ENCODE peak calls at places on chromosomes 13 and 19, in five cellular contexts. One of them, this sample, is unnamed.

GRCh38 chr19:19356901-19357566 is 36.4 kb downstream of the MAU2 start:
- DNase-seq in GM12878: no peak
- DNase-seq in H1: no peak
- DNase-seq in HepG2: no peak
- DNase-seq in HCT116: no peak
- DNase-seq in this sample: no peak

GRCh38 chr19:35911790-35912189 is 3.7 kb upstream of the TYROBP start:
- DNase-seq in HepG2: no peak
- DNase-seq in HCT116: peak; percentile 38
- DNase-seq in H1: no peak
- DNase-seq in GM12878: no peak
- DNase-seq in this sample: no peak

GRCh38 chr13:37981932-37982331 is 112.4 kb upstream of the TRPC4 start:
- DNase-seq in HepG2: no peak
- DNase-seq in H1: no peak
- DNase-seq in HCT116: no peak
- DNase-seq in GM12878: no peak
- DNase-seq in this sample: no peak

GRCh38 chr13:91647361-91647970 is 249.0 kb downstream of the GPC5 start:
- DNase-seq in HCT116: no peak
- DNase-seq in GM12878: no peak
- DNase-seq in H1: peak; percentile 41
- DNase-seq in HepG2: peak; percentile 26
- DNase-seq in this sample: peak; percentile 43

GRCh38 chr13:39688699-39689405 is 33.4 kb downstream of the COG6 start:
- DNase-seq in HCT116: no peak
- DNase-seq in HepG2: no peak
- DNase-seq in H1: no peak
- DNase-seq in GM12878: peak; percentile 9
- DNase-seq in this sample: no peak

GRCh38 chr13:44719857-44720671 is 143.9 kb upstream of the TSC22D1 start:
- DNase-seq in GM12878: no peak
- DNase-seq in H1: no peak
- DNase-seq in HepG2: no peak
- DNase-seq in HCT116: no peak
- DNase-seq in this sample: no peak

GRCh38 chr13:113535381-113535781 is 44.9 kb upstream of the DCUN1D2 start:
- DNase-seq in HCT116: no peak
- DNase-seq in H1: no peak
- DNase-seq in HepG2: no peak
- DNase-seq in GM12878: no peak
- DNase-seq in this sample: no peak

GRCh38 chr19:45474191-45474940 is 6.6 kb downstream of the FOSB start:
- DNase-seq in GM12878: no peak
- DNase-seq in H1: no peak
- DNase-seq in HCT116: no peak
- DNase-seq in HepG2: no peak
- DNase-seq in this sample: no peak

GRCh38 chr13:43880451-43880850 is 747 bp downstream of the LACC1 start:
- DNase-seq in H1: no peak
- DNase-seq in HCT116: no peak
- DNase-seq in HepG2: no peak
- DNase-seq in GM12878: no peak
- DNase-seq in this sample: no peak

GRCh38 chr19:42409477-42409876 is 17.7 kb downstream of the LIPE start:
- DNase-seq in H1: no peak
- DNase-seq in HepG2: no peak
- DNase-seq in GM12878: no peak
- DNase-seq in HCT116: no peak
- DNase-seq in this sample: no peak

GRCh38 chr19:47798904-47799266 is 5.5 kb downstream of the TPRX1 start:
- DNase-seq in GM12878: no peak
- DNase-seq in HepG2: no peak
- DNase-seq in H1: no peak
- DNase-seq in HCT116: no peak
- DNase-seq in this sample: no peak

GRCh38 chr13:30037766-30038165 is 187.3 kb upstream of the UBL3 start:
- DNase-seq in GM12878: no peak
- DNase-seq in HCT116: no peak
- DNase-seq in HepG2: no peak
- DNase-seq in H1: no peak
- DNase-seq in this sample: no peak

GRCh38 chr13:112955956-112956355 is 13.1 kb upstream of the MCF2L start:
- DNase-seq in HepG2: no peak
- DNase-seq in GM12878: no peak
- DNase-seq in HCT116: no peak
- DNase-seq in H1: no peak
- DNase-seq in this sample: no peak

GRCh38 chr13:98879965-98880364 is 97.9 kb downstream of the DOCK9 start:
- DNase-seq in HepG2: no peak
- DNase-seq in H1: no peak
- DNase-seq in GM12878: no peak
- DNase-seq in HCT116: no peak
- DNase-seq in this sample: no peak

GRCh38 chr19:33693678-33694077 is 71.9 kb downstream of the CHST8 start:
- DNase-seq in HCT116: no peak
- DNase-seq in H1: no peak
- DNase-seq in HepG2: no peak
- DNase-seq in GM12878: no peak
- DNase-seq in this sample: no peak

GRCh38 chr13:23500858-23501257 is 67.4 kb upstream of the SACS start:
- DNase-seq in H1: no peak
- DNase-seq in GM12878: no peak
- DNase-seq in HCT116: no peak
- DNase-seq in HepG2: no peak
- DNase-seq in this sample: no peak

GRCh38 chr19:20423381-20424207 is 142.0 kb downstream of the ZNF737 start:
- DNase-seq in H1: no peak
- DNase-seq in GM12878: no peak
- DNase-seq in HCT116: no peak
- DNase-seq in HepG2: no peak
- DNase-seq in this sample: no peak

DNA sequence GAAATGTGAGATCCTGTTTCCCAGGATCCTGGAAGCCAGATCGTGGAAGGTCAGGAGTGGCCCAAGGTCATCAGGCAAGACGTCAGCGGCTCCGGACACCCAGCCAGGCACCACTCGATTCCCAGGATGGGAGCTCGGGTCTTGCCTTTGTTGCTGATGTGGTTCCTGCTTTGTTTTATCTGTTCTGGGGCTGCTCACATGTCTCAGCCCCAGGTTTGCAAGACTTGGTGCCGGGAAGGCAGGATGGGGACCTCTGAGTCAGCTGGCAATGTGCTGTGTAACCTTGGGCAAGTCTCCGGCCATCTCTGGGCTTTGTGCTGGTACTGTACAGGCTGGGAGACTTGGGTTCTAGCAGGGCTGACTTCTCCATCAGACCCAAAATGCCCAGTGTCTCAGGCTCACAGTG is 1.4 kb upstream of the FCHO1 start:
- DNase-seq in GM12878: no peak
- DNase-seq in HCT116: no peak
- DNase-seq in H1: no peak
- DNase-seq in HepG2: no peak
- DNase-seq in this sample: no peak
- TF ChIP-seq ZNF274 in GM12878: no peak
- TF ChIP-seq ZNF274 in HCT116: no peak
- TF ChIP-seq ZNF274 in H1: no peak
- TF ChIP-seq ZNF274 in HepG2: no peak
- TF ChIP-seq ZNF274 in this sample: no peak

DNA sequence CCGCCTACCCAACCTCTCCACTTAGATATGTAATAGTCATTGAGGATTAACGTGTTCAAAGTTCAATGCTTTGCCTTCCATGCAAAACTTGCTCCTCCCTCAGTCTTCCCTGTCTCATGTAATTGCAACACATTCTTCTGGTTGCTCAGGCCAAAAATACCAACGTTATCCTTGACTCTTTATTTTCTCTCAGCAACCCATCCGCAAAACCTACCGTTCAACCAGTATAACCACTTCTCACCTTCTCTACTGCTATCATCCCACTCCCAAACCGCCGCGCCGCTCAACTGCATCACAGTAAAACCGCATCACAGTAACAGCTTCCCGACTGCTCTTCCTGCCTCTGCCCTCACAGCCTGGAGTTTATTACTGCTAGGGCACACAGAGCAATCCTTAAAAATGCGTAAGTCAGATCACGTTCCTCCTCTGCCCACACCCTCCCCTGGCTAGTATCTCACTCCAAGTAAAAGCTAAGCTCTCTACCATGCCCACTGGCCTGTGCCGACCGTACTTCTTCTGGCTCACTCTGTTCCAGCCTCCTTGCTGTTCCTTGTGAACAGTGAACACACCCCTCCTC is 8.2 kb downstream of the MTIF3 start:
- DNase-seq in HepG2: no peak
- DNase-seq in HCT116: no peak
- DNase-seq in GM12878: no peak
- DNase-seq in H1: no peak
- DNase-seq in this sample: no peak
- TF ChIP-seq ZNF274 in HepG2: no peak
- TF ChIP-seq ZNF274 in HCT116: no peak
- TF ChIP-seq ZNF274 in GM12878: no peak
- TF ChIP-seq ZNF274 in H1: no peak
- TF ChIP-seq ZNF274 in this sample: no peak

DNA sequence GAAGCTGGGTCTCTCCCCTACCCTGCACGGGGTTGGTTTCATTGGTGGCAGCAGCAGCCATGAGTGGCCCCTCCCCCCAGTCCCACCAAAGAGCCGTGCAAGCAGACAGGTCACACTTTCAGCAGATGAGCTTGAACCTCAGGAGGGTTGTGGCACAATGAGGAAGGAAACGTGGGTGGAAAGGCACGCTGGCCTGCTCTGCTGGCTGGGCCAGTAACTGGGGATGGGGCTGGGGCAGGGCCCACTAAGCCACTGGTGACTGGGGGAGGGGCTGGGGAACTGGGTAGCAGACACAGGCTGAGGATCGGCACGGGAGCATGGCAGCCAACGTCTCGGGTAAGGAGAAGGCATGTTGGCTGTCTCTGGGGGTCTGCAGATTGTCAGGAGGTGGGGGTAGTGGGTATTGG is at the start of gene P2RY11:
- DNase-seq in H1: no peak
- DNase-seq in HepG2: no peak
- DNase-seq in HCT116: no peak
- DNase-seq in GM12878: peak; percentile 75
- DNase-seq in this sample: no peak
- TF ChIP-seq ZNF274 in H1: no peak
- TF ChIP-seq ZNF274 in HepG2: no peak
- TF ChIP-seq ZNF274 in HCT116: no peak
- TF ChIP-seq ZNF274 in GM12878: no peak
- TF ChIP-seq ZNF274 in this sample: no peak

GRCh38 chr13:53201454-53202225 is 173.0 kb downstream of the OLFM4 start:
- DNase-seq in GM12878: no peak
- DNase-seq in HCT116: no peak
- DNase-seq in HepG2: no peak
- DNase-seq in H1: no peak
- DNase-seq in this sample: no peak
- TF ChIP-seq ZNF274 in GM12878: no peak
- TF ChIP-seq ZNF274 in HCT116: no peak
- TF ChIP-seq ZNF274 in HepG2: no peak
- TF ChIP-seq ZNF274 in H1: no peak
- TF ChIP-seq ZNF274 in this sample: no peak

GRCh38 chr19:1473056-1473400 is 6.0 kb downstream of the C19orf25 start:
- DNase-seq in GM12878: no peak
- DNase-seq in HepG2: no peak
- DNase-seq in HCT116: no peak
- DNase-seq in H1: no peak
- DNase-seq in this sample: no peak

GRCh38 chr19:1474765-1475351 is 4.2 kb downstream of the C19orf25 start:
- DNase-seq in H1: no peak
- DNase-seq in HCT116: no peak
- DNase-seq in HepG2: no peak
- DNase-seq in GM12878: no peak
- DNase-seq in this sample: no peak

GRCh38 chr19:1473424-1473851 is 5.6 kb downstream of the C19orf25 start:
- DNase-seq in GM12878: no peak
- DNase-seq in H1: no peak
- DNase-seq in HCT116: no peak
- DNase-seq in HepG2: no peak
- DNase-seq in this sample: no peak

GRCh38 chr19:1474011-1474764 is 4.8 kb downstream of the C19orf25 start:
- DNase-seq in HCT116: no peak
- DNase-seq in GM12878: no peak
- DNase-seq in H1: no peak
- DNase-seq in HepG2: no peak
- DNase-seq in this sample: no peak

DNA sequence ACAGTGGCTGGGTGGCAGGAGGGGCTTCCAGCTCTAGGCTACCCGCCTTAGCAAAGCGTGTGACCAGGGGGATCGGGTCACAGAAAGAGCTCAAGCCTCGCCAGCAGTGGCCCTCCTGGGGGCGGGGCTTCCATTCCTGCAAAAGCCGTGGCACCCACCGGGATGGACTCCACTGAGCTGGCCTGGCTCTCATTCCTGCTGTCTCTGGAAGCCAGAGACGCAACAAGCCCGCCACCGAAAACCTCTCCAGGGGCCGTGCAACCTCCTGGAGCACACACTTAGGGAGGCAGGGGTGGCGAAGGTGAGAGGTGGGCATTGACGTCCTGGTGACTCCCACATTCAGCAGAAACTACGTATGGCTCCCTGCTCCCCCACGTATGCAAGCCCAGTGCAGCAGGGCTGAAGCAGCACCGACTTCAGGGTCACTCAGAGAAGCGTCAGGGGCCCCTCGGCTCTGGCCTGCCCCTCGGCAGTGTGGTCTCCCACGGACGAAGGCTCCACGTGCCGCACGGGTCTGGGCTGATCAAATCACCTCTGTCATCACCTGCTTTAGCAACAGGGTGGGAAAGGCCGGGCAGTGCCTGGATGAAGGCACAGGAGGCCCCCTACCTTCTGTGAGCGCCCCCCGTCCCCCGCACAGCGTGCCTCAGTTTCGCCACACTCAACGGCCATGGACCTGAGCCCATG is 3.1 kb downstream of the C19orf25 start:
- DNase-seq in H1: no peak
- DNase-seq in HCT116: no peak
- DNase-seq in HepG2: no peak
- DNase-seq in GM12878: no peak
- DNase-seq in this sample: no peak
- TF ChIP-seq ZNF274 in H1: no peak
- TF ChIP-seq ZNF274 in HCT116: no peak
- TF ChIP-seq ZNF274 in HepG2: no peak
- TF ChIP-seq ZNF274 in GM12878: no peak
- TF ChIP-seq ZNF274 in this sample: no peak

DNA sequence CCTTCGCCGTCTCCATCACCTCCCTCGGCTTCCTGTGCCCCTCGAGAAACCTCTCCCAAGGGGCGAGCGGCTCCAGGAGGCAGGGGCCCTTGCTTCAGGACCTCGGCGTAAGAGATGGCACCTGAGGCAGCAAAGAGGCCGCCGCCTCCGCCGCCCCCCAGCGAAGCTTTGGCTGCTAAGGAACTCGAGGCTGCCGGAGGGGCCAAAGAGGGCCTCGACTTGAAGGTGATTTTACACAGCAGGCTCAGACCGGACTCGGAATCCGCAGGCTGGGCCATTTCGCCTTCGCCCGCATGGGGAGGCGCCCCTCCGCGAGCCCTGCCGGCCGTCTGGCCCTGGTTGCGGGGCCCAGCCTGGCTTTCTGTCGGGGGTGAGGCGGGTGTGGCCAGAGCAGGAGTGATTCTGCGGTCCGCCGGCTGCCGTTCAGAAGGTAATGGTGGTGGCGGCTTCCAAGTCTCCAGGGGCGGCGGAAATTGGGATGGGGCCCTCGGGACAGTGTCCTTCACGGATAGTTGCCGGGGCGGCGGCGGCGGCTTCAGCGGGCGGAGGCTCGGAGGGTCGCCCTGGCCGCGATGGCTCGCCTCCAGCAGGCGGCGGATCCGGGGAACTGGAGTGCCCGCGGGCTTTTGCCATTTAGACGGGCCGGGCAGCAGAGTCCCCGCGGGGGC is 1.4 kb downstream of the GGN start:
- DNase-seq in HepG2: no peak
- DNase-seq in HCT116: no peak
- DNase-seq in H1: no peak
- DNase-seq in GM12878: no peak
- DNase-seq in this sample: no peak
- TF ChIP-seq ZNF274 in HepG2: no peak
- TF ChIP-seq ZNF274 in HCT116: no peak
- TF ChIP-seq ZNF274 in H1: no peak
- TF ChIP-seq ZNF274 in GM12878: no peak
- TF ChIP-seq ZNF274 in this sample: no peak